ENCODE peak calls at places on chromosome 3, in seven cellular contexts. T is NCI-H2171; O is neural crest cell; S is NCI-H69; L is progenitor cell of endocrine pancreas; Y is kidney glomerular epithelial cell; M is CD8-positive, alpha-beta T cell. Q is an unnamed sample.

GRCh38 chr3:172329070-172329469 is 119.2 kb downstream of the GHSR start:
- DNase-seq in T (no peak), O (no peak), S (no peak), L (no peak), Y (no peak), M (no peak), Q (peak; percentile 32)

GRCh38 chr3:123749716-123750115 is 134.4 kb downstream of the MYLK start:
- DNase-seq in T (no peak), O (no peak), S (no peak), L (no peak), Y (peak; percentile 82), M (no peak), Q (no peak)

GRCh38 chr3:105511031-105511430 is 144.3 kb downstream of the ALCAM start:
- DNase-seq in T (no peak), O (no peak), S (no peak), L (no peak), Y (peak; percentile 56), M (no peak), Q (no peak)

GRCh38 chr3:169946336-169946735 is 20.3 kb upstream of the SEC62 start:
- DNase-seq in T (no peak), O (no peak), S (no peak), L (no peak), Y (no peak), M (no peak), Q (no peak)

GRCh38 chr3:85535517-85535916 is 576.7 kb downstream of the CADM2 start:
- DNase-seq in T (no peak), O (no peak), S (peak; percentile 11), L (no peak), Y (no peak), M (no peak), Q (no peak)

GRCh38 chr3:37115451-37115850 is 58.9 kb downstream of the LRRFIP2 start:
- DNase-seq in T (no peak), O (no peak), S (no peak), L (no peak), Y (no peak), M (no peak), Q (no peak)

GRCh38 chr3:111227216-111227615 is 155.6 kb downstream of the NECTIN3 start:
- DNase-seq in T (no peak), O (no peak), S (no peak), L (no peak), Y (peak; percentile 28), M (no peak), Q (no peak)

GRCh38 chr3:106731230-106731629 is 646.0 kb upstream of the CCDC54 start:
- DNase-seq in T (no peak), O (no peak), S (no peak), L (no peak), Y (no peak), M (no peak), Q (no peak)

GRCh38 chr3:128554100-128554464 is 61.1 kb upstream of the GATA2 start:
- DNase-seq in T (no peak), O (no peak), S (no peak), L (no peak), Y (peak; percentile 48), M (no peak), Q (no peak)